ENCODE peak calls at places on chromosome 4, in seven cellular contexts. One of them, this sample, is unnamed.

GRCh38 chr4:147831452-147832192 is 99.7 kb downstream of the ARHGAP10 start:
- DNase-seq in NCI-H2081: no peak
- DNase-seq in psoas muscle: peak
- DNase-seq in stimulated activated CD4-positive, alpha-beta T cell treated with anti-CD3 and anti-CD28 coated beads, TNF-alpha, amount 100 ng/mL, for 48 hours: no peak
- DNase-seq in GM23248: peak
- DNase-seq in effector CD4-positive, alpha-beta T cell: no peak
- DNase-seq in T follicular helper cell: no peak
- DNase-seq in this sample: no peak

GRCh38 chr4:91525627-91526026 is 778.1 kb upstream of the GRID2 start:
- DNase-seq in NCI-H2081: no peak
- DNase-seq in psoas muscle: no peak
- DNase-seq in stimulated activated CD4-positive, alpha-beta T cell treated with anti-CD3 and anti-CD28 coated beads, TNF-alpha, amount 100 ng/mL, for 48 hours: no peak
- DNase-seq in GM23248: no peak
- DNase-seq in effector CD4-positive, alpha-beta T cell: no peak
- DNase-seq in T follicular helper cell: no peak
- DNase-seq in this sample: no peak

GRCh38 chr4:59553739-59554126 is 1646.4 kb upstream of the ADGRL3 start:
- DNase-seq in NCI-H2081: no peak
- DNase-seq in psoas muscle: no peak
- DNase-seq in stimulated activated CD4-positive, alpha-beta T cell treated with anti-CD3 and anti-CD28 coated beads, TNF-alpha, amount 100 ng/mL, for 48 hours: no peak
- DNase-seq in GM23248: peak
- DNase-seq in effector CD4-positive, alpha-beta T cell: no peak
- DNase-seq in T follicular helper cell: no peak
- DNase-seq in this sample: no peak

GRCh38 chr4:78870056-78870455 is 69.2 kb downstream of the PAQR3 start:
- DNase-seq in NCI-H2081: no peak
- DNase-seq in psoas muscle: no peak
- DNase-seq in stimulated activated CD4-positive, alpha-beta T cell treated with anti-CD3 and anti-CD28 coated beads, TNF-alpha, amount 100 ng/mL, for 48 hours: no peak
- DNase-seq in GM23248: peak
- DNase-seq in effector CD4-positive, alpha-beta T cell: no peak
- DNase-seq in T follicular helper cell: no peak
- DNase-seq in this sample: no peak

GRCh38 chr4:53780736-53781400 is 189.6 kb upstream of the LNX1 start:
- DNase-seq in NCI-H2081: no peak
- DNase-seq in psoas muscle: no peak
- DNase-seq in stimulated activated CD4-positive, alpha-beta T cell treated with anti-CD3 and anti-CD28 coated beads, TNF-alpha, amount 100 ng/mL, for 48 hours: no peak
- DNase-seq in GM23248: peak
- DNase-seq in effector CD4-positive, alpha-beta T cell: no peak
- DNase-seq in T follicular helper cell: no peak
- DNase-seq in this sample: no peak

GRCh38 chr4:127131527-127131926 is 501.2 kb upstream of the INTU start:
- DNase-seq in NCI-H2081: peak
- DNase-seq in psoas muscle: no peak
- DNase-seq in stimulated activated CD4-positive, alpha-beta T cell treated with anti-CD3 and anti-CD28 coated beads, TNF-alpha, amount 100 ng/mL, for 48 hours: no peak
- DNase-seq in GM23248: no peak
- DNase-seq in effector CD4-positive, alpha-beta T cell: no peak
- DNase-seq in T follicular helper cell: no peak
- DNase-seq in this sample: no peak

GRCh38 chr4:110003401-110004187 is 90.9 kb downstream of the EGF start:
- DNase-seq in NCI-H2081: no peak
- DNase-seq in psoas muscle: no peak
- DNase-seq in stimulated activated CD4-positive, alpha-beta T cell treated with anti-CD3 and anti-CD28 coated beads, TNF-alpha, amount 100 ng/mL, for 48 hours: peak
- DNase-seq in GM23248: peak
- DNase-seq in effector CD4-positive, alpha-beta T cell: no peak
- DNase-seq in T follicular helper cell: no peak
- DNase-seq in this sample: no peak

GRCh38 chr4:145623831-145624230 is 4.6 kb downstream of the MMAA start:
- DNase-seq in NCI-H2081: no peak
- DNase-seq in psoas muscle: no peak
- DNase-seq in stimulated activated CD4-positive, alpha-beta T cell treated with anti-CD3 and anti-CD28 coated beads, TNF-alpha, amount 100 ng/mL, for 48 hours: no peak
- DNase-seq in GM23248: peak
- DNase-seq in effector CD4-positive, alpha-beta T cell: no peak
- DNase-seq in T follicular helper cell: no peak
- DNase-seq in this sample: no peak